ENCODE peak calls at places on chromosomes 4 and X, in six cellular contexts. P is activated CD4-positive, alpha-beta T cell treated with anti-CD3 and anti-CD28 coated beads, Interleukin-2, amount 50 U/mL, for 24 hours; X is fibroblast of gingiva; F is midbrain; M is activated T-cell treated with anti-CD3 and anti-CD28 coated beads, Interleukin-2, amount 50 U/mL, for 1 hour; S is heart right ventricle. N is an unnamed sample.

GRCh38 chr4:6449746-6450369 is 22.6 kb downstream of the PPP2R2C start:
- DNase-seq in X (no peak), M (no peak), P (no peak), S (no peak), F (peak), N (no peak)

GRCh38 chrX:69618803-69619202 is 2.9 kb downstream of the EDA start:
- DNase-seq in S (no peak), X (peak), F (peak), M (no peak), P (no peak), N (peak)

GRCh38 chrX:26442340-26442739 is 226.4 kb downstream of the MAGEB5 start:
- DNase-seq in P (no peak), S (no peak), M (no peak), X (no peak), F (peak), N (no peak)

GRCh38 chr4:108849611-108850406 is 87.0 kb upstream of the ETNPPL start:
- DNase-seq in P (no peak), M (no peak), F (no peak), S (no peak), X (peak), N (no peak)

GRCh38 chr4:140163029-140163810 is 9.2 kb upstream of the MAML3 start:
- DNase-seq in F (no peak), X (peak), P (no peak), M (no peak), S (no peak), N (no peak)

GRCh38 chrX:35439692-35440091 is 358.4 kb upstream of the MAGEB16 start:
- DNase-seq in P (no peak), F (no peak), S (no peak), X (no peak), M (no peak), N (peak)

GRCh38 chrX:109384569-109385174 is 97.2 kb downstream of the GUCY2F start:
- DNase-seq in X (peak), M (no peak), F (peak), S (no peak), P (no peak), N (no peak)

GRCh38 chr4:185920691-185921260 is 108.8 kb upstream of the SORBS2 start:
- DNase-seq in P (no peak), M (no peak), S (no peak), X (no peak), F (no peak), N (no peak)

GRCh38 chrX:133948895-133949294 is 36.5 kb downstream of the GPC3 start:
- DNase-seq in M (no peak), P (no peak), X (no peak), F (no peak), S (no peak), N (no peak)

GRCh38 chr4:55910140-55910539 is 38.6 kb upstream of the CEP135 start:
- DNase-seq in P (no peak), M (no peak), X (no peak), F (no peak), S (no peak), N (no peak)

GRCh38 chrX:154002215-154002719 is 17.4 kb downstream of the IRAK1 start:
- DNase-seq in X (peak), S (no peak), P (no peak), F (peak), M (peak), N (no peak)

GRCh38 chrX:144801786-144802185 is 445.5 kb upstream of the SPANXN1 start:
- DNase-seq in X (no peak), S (no peak), M (no peak), F (no peak), P (no peak), N (no peak)

GRCh38 chr4:142663828-142664227 is 182.3 kb downstream of the INPP4B start:
- DNase-seq in P (no peak), M (no peak), F (no peak), X (no peak), S (no peak), N (no peak)

GRCh38 chr4:184962125-184962638 is 56.1 kb upstream of the HELT start:
- DNase-seq in X (no peak), F (no peak), P (no peak), S (no peak), M (no peak), N (no peak)

GRCh38 chrX:15675490-15675921 is 10.9 kb upstream of the CLTRN start:
- DNase-seq in S (peak), M (peak), P (no peak), X (no peak), F (peak), N (peak)

GRCh38 chr4:3705236-3705987 is 60.8 kb upstream of the ADRA2C start:
- DNase-seq in M (no peak), P (no peak), F (no peak), S (peak), X (no peak), N (no peak)

GRCh38 chr4:6290769-6291547 is 21.3 kb downstream of the WFS1 start:
- DNase-seq in S (no peak), P (no peak), X (no peak), M (no peak), F (no peak), N (no peak)

GRCh38 chr4:167031534-167032156 is 202.6 kb downstream of the SPOCK3 start:
- DNase-seq in P (no peak), F (no peak), X (no peak), S (no peak), M (no peak), N (no peak)

GRCh38 chr4:38319456-38320348 is 344.3 kb upstream of the KLF3 start:
- DNase-seq in M (peak), S (peak), X (peak), F (peak), P (peak), N (peak)

GRCh38 chrX:44175455-44175854 is 168.0 kb downstream of the EFHC2 start:
- DNase-seq in P (no peak), S (no peak), F (no peak), X (no peak), M (no peak), N (no peak)

GRCh38 chr4:121462660-121463261 is 81.9 kb upstream of the QRFPR start:
- DNase-seq in P (no peak), F (peak), M (no peak), S (no peak), X (peak), N (peak)

GRCh38 chr4:118682928-118683327 is 2.3 kb upstream of the METTL14 start:
- DNase-seq in X (peak), P (no peak), F (no peak), M (no peak), S (no peak), N (no peak)